ENCODE peak calls at places on chromosomes 2 and 18, in nine cellular contexts. One of them, this sample, is unnamed.
A peak's percentile ranks its signal among the peaks of the same experiment; 100 is the strongest.

GRCh38 chr2:159615936-159616733 is at the start of gene BAZ2B:
- DNase-seq in AG04450: peak; percentile 57
- DNase-seq in AG10803: peak; percentile 75
- DNase-seq in transverse colon: peak; percentile 64
- DNase-seq in cardiac fibroblast: peak; percentile 90
- DNase-seq in cardiac muscle cell: peak; percentile 62
- DNase-seq in GM23248: peak; percentile 89
- DNase-seq in CD8-positive, alpha-beta T cell: peak; percentile 17
- DNase-seq in SJSA1: peak; percentile 51
- DNase-seq in this sample: peak; percentile 84

GRCh38 chr2:12412898-12413305 is 303.8 kb upstream of the TRIB2 start:
- DNase-seq in GM23248: no peak
- DNase-seq in transverse colon: no peak
- DNase-seq in cardiac muscle cell: no peak
- DNase-seq in AG04450: no peak
- DNase-seq in CD8-positive, alpha-beta T cell: no peak
- DNase-seq in SJSA1: peak; percentile 85
- DNase-seq in cardiac fibroblast: peak; percentile 40
- DNase-seq in AG10803: no peak
- DNase-seq in this sample: no peak

GRCh38 chr2:8263931-8264330 is 417.9 kb upstream of the ID2 start:
- DNase-seq in GM23248: no peak
- DNase-seq in transverse colon: no peak
- DNase-seq in cardiac muscle cell: no peak
- DNase-seq in CD8-positive, alpha-beta T cell: no peak
- DNase-seq in cardiac fibroblast: no peak
- DNase-seq in AG10803: no peak
- DNase-seq in SJSA1: no peak
- DNase-seq in AG04450: no peak
- DNase-seq in this sample: no peak

GRCh38 chr2:23828986-23829385 is 97.9 kb downstream of the ATAD2B start:
- DNase-seq in AG04450: no peak
- DNase-seq in AG10803: peak; percentile 5
- DNase-seq in CD8-positive, alpha-beta T cell: no peak
- DNase-seq in cardiac muscle cell: no peak
- DNase-seq in cardiac fibroblast: peak; percentile 40
- DNase-seq in SJSA1: no peak
- DNase-seq in GM23248: peak; percentile 43
- DNase-seq in transverse colon: no peak
- DNase-seq in this sample: no peak

GRCh38 chr2:11687736-11688135 is 17.7 kb upstream of the NTSR2 start:
- DNase-seq in AG10803: no peak
- DNase-seq in CD8-positive, alpha-beta T cell: no peak
- DNase-seq in transverse colon: no peak
- DNase-seq in cardiac muscle cell: no peak
- DNase-seq in GM23248: no peak
- DNase-seq in SJSA1: no peak
- DNase-seq in AG04450: no peak
- DNase-seq in cardiac fibroblast: no peak
- DNase-seq in this sample: no peak

GRCh38 chr2:133711226-133711625 is 143.0 kb upstream of the NCKAP5 start:
- DNase-seq in GM23248: no peak
- DNase-seq in CD8-positive, alpha-beta T cell: no peak
- DNase-seq in cardiac fibroblast: no peak
- DNase-seq in AG10803: no peak
- DNase-seq in cardiac muscle cell: no peak
- DNase-seq in transverse colon: no peak
- DNase-seq in SJSA1: no peak
- DNase-seq in AG04450: no peak
- DNase-seq in this sample: no peak

GRCh38 chr18:78659748-78660147 is 319.9 kb upstream of the SALL3 start:
- DNase-seq in CD8-positive, alpha-beta T cell: no peak
- DNase-seq in SJSA1: no peak
- DNase-seq in cardiac muscle cell: peak; percentile 43
- DNase-seq in AG10803: no peak
- DNase-seq in AG04450: no peak
- DNase-seq in GM23248: no peak
- DNase-seq in cardiac fibroblast: no peak
- DNase-seq in transverse colon: no peak
- DNase-seq in this sample: no peak

GRCh38 chr2:158818511-158818910 is 23.4 kb downstream of the DAPL1 start:
- DNase-seq in SJSA1: no peak
- DNase-seq in AG04450: no peak
- DNase-seq in AG10803: no peak
- DNase-seq in GM23248: no peak
- DNase-seq in transverse colon: no peak
- DNase-seq in cardiac muscle cell: no peak
- DNase-seq in CD8-positive, alpha-beta T cell: no peak
- DNase-seq in cardiac fibroblast: peak; percentile 49
- DNase-seq in this sample: no peak

GRCh38 chr2:239208470-239209180 is 192.2 kb downstream of the HDAC4 start:
- DNase-seq in CD8-positive, alpha-beta T cell: no peak
- DNase-seq in SJSA1: no peak
- DNase-seq in GM23248: no peak
- DNase-seq in transverse colon: peak; percentile 9
- DNase-seq in AG10803: no peak
- DNase-seq in cardiac muscle cell: no peak
- DNase-seq in AG04450: no peak
- DNase-seq in cardiac fibroblast: no peak
- DNase-seq in this sample: no peak

GRCh38 chr2:216388046-216388884 is 16.0 kb upstream of the MARCHF4 start:
- DNase-seq in GM23248: no peak
- DNase-seq in SJSA1: no peak
- DNase-seq in cardiac muscle cell: no peak
- DNase-seq in AG10803: no peak
- DNase-seq in cardiac fibroblast: no peak
- DNase-seq in transverse colon: no peak
- DNase-seq in AG04450: no peak
- DNase-seq in CD8-positive, alpha-beta T cell: no peak
- DNase-seq in this sample: no peak

GRCh38 chr18:22434973-22435608 is 17.4 kb upstream of the CTAGE1 start:
- DNase-seq in AG10803: peak; percentile 74
- DNase-seq in cardiac muscle cell: no peak
- DNase-seq in transverse colon: no peak
- DNase-seq in SJSA1: no peak
- DNase-seq in cardiac fibroblast: peak; percentile 87
- DNase-seq in AG04450: peak; percentile 39
- DNase-seq in CD8-positive, alpha-beta T cell: no peak
- DNase-seq in GM23248: peak; percentile 90
- DNase-seq in this sample: no peak

GRCh38 chr18:22433960-22434359 is 16.2 kb upstream of the CTAGE1 start:
- DNase-seq in cardiac muscle cell: no peak
- DNase-seq in CD8-positive, alpha-beta T cell: no peak
- DNase-seq in GM23248: peak; percentile 37
- DNase-seq in transverse colon: no peak
- DNase-seq in cardiac fibroblast: peak; percentile 42
- DNase-seq in AG10803: peak; percentile 80
- DNase-seq in AG04450: no peak
- DNase-seq in SJSA1: no peak
- DNase-seq in this sample: no peak

GRCh38 chr18:22429564-22429963 is 11.8 kb upstream of the CTAGE1 start:
- DNase-seq in transverse colon: no peak
- DNase-seq in SJSA1: no peak
- DNase-seq in GM23248: no peak
- DNase-seq in cardiac fibroblast: no peak
- DNase-seq in cardiac muscle cell: no peak
- DNase-seq in AG10803: no peak
- DNase-seq in CD8-positive, alpha-beta T cell: no peak
- DNase-seq in AG04450: no peak
- DNase-seq in this sample: no peak

GRCh38 chr18:22428672-22429071 is 11.0 kb upstream of the CTAGE1 start:
- DNase-seq in SJSA1: no peak
- DNase-seq in AG10803: no peak
- DNase-seq in transverse colon: no peak
- DNase-seq in GM23248: peak; percentile 15
- DNase-seq in cardiac muscle cell: no peak
- DNase-seq in CD8-positive, alpha-beta T cell: no peak
- DNase-seq in AG04450: no peak
- DNase-seq in cardiac fibroblast: peak; percentile 31
- DNase-seq in this sample: no peak

DNA sequence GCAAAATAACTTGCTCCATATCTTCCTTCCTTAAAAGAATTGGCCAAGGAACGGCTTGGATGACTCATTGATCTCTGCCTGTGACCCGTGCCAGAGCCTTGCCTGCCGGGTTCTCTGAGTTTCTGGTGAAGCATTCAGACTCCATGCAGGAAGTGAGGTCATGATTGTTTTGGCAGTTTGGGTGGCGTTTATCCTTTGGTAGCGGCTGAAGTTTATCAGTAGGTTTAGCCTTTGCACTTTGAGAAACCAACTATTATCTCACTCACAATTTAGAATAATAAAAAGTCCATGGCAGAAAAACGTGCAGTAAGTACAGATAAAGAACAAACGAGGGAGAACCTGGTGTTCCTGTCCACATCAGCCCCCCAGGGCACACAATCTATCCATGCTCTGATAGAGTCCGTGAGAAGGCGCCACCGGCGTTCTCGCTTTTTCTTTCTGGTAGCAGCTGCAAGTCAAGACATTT is 15.0 kb upstream of the CTAGE1 start:
- DNase-seq in GM23248: peak; percentile 96
- DNase-seq in cardiac muscle cell: no peak
- DNase-seq in AG10803: peak; percentile 86
- DNase-seq in AG04450: peak; percentile 78
- DNase-seq in transverse colon: peak; percentile 58
- DNase-seq in CD8-positive, alpha-beta T cell: no peak
- DNase-seq in SJSA1: peak; percentile 77
- DNase-seq in cardiac fibroblast: peak; percentile 94
- DNase-seq in this sample: peak; percentile 90
- H3K4me3 ChIP-seq in GM23248: peak overlapping the region; percentile 23
- H3K4me3 ChIP-seq in cardiac muscle cell: no peak overlapping the region
- H3K4me3 ChIP-seq in AG10803: no peak overlapping the region
- H3K4me3 ChIP-seq in AG04450: no peak overlapping the region
- H3K4me3 ChIP-seq in transverse colon: no peak overlapping the region
- H3K4me3 ChIP-seq in CD8-positive, alpha-beta T cell: no peak overlapping the region
- H3K4me3 ChIP-seq in SJSA1: no peak overlapping the region
- H3K4me3 ChIP-seq in cardiac fibroblast: no peak overlapping the region
- H3K4me3 ChIP-seq in this sample: peak overlapping the region; percentile 37

GRCh38 chr18:76709659-76710645 is 112.4 kb upstream of the ZNF236 start:
- DNase-seq in cardiac fibroblast: peak; percentile 78
- DNase-seq in SJSA1: peak; percentile 64
- DNase-seq in CD8-positive, alpha-beta T cell: peak; percentile 53
- DNase-seq in AG04450: peak; percentile 41
- DNase-seq in GM23248: peak; percentile 87
- DNase-seq in AG10803: peak; percentile 62
- DNase-seq in cardiac muscle cell: peak; percentile 82
- DNase-seq in transverse colon: peak; percentile 61
- DNase-seq in this sample: peak; percentile 76
- H3K4me3 ChIP-seq in cardiac fibroblast: no peak overlapping the region
- H3K4me3 ChIP-seq in SJSA1: no peak overlapping the region
- H3K4me3 ChIP-seq in CD8-positive, alpha-beta T cell: no peak overlapping the region
- H3K4me3 ChIP-seq in AG04450: no peak overlapping the region
- H3K4me3 ChIP-seq in GM23248: peak overlapping the region; percentile 36
- H3K4me3 ChIP-seq in AG10803: no peak overlapping the region
- H3K4me3 ChIP-seq in cardiac muscle cell: no peak overlapping the region
- H3K4me3 ChIP-seq in transverse colon: no peak overlapping the region
- H3K4me3 ChIP-seq in this sample: no peak overlapping the region

DNA sequence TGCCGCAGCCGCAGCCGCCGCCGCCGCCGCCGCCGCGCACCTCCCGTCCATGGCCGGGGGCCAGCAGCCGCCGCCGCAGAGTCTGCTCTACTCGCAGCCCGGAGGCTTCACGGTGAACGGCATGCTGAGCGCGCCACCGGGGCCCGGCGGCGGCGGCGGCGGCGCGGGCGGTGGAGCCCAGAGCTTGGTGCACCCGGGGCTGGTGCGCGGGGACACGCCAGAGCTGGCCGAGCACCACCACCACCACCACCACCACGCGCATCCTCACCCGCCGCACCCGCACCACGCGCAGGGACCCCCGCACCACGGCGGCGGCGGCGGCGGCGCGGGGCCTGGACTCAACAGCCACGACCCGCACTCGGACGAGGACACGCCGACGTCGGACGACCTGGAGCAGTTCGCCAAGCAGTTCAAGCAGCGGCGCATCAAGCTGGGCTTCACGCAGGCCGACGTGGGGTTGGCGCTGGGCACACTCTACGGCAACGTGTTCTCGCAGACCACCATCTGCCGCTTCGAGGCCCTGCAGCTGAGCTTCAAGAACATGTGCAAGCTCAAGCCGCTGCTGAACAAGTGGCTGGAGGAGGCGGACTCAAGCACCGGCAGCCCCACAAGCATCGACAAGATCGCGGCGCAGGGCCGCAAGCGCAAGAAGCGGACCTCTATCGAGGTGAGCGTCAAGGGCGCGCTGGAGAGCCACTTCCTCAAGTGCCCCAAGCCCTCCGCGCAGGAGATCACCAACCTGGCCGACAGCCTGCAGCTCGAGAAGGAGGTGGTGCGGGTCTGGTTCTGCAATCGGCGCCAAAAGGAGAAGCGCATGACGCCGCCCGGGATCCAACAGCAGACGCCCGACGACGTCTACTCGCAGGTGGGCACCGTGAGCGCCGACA is 2.4 kb downstream of the POU3F3 start:
- DNase-seq in AG04450: no peak
- DNase-seq in CD8-positive, alpha-beta T cell: no peak
- DNase-seq in SJSA1: no peak
- DNase-seq in cardiac fibroblast: no peak
- DNase-seq in transverse colon: no peak
- DNase-seq in cardiac muscle cell: no peak
- DNase-seq in GM23248: no peak
- DNase-seq in AG10803: no peak
- DNase-seq in this sample: no peak
- H3K4me3 ChIP-seq in AG04450: no peak overlapping the region
- H3K4me3 ChIP-seq in CD8-positive, alpha-beta T cell: no peak overlapping the region
- H3K4me3 ChIP-seq in SJSA1: no peak overlapping the region
- H3K4me3 ChIP-seq in cardiac fibroblast: no peak overlapping the region
- H3K4me3 ChIP-seq in transverse colon: no peak overlapping the region
- H3K4me3 ChIP-seq in cardiac muscle cell: no peak overlapping the region
- H3K4me3 ChIP-seq in GM23248: no peak overlapping the region
- H3K4me3 ChIP-seq in AG10803: no peak overlapping the region
- H3K4me3 ChIP-seq in this sample: no peak overlapping the region

GRCh38 chr2:175169191-175169590 is 1.2 kb upstream of the ATF2 start:
- DNase-seq in SJSA1: no peak
- DNase-seq in AG10803: no peak
- DNase-seq in GM23248: peak; percentile 6
- DNase-seq in cardiac fibroblast: no peak
- DNase-seq in AG04450: no peak
- DNase-seq in CD8-positive, alpha-beta T cell: no peak
- DNase-seq in transverse colon: no peak
- DNase-seq in cardiac muscle cell: no peak
- DNase-seq in this sample: no peak
- H3K4me3 ChIP-seq in SJSA1: peak overlapping the region; percentile 81
- H3K4me3 ChIP-seq in AG10803: no peak overlapping the region
- H3K4me3 ChIP-seq in GM23248: peak overlapping the region; percentile 99
- H3K4me3 ChIP-seq in cardiac fibroblast: no peak overlapping the region
- H3K4me3 ChIP-seq in AG04450: peak overlapping the region; percentile 89
- H3K4me3 ChIP-seq in CD8-positive, alpha-beta T cell: peak overlapping the region; percentile 77
- H3K4me3 ChIP-seq in transverse colon: no peak overlapping the region
- H3K4me3 ChIP-seq in cardiac muscle cell: peak overlapping the region; percentile 64
- H3K4me3 ChIP-seq in this sample: no peak overlapping the region

This sample was measured in aorta.